ENCODE peak calls at places on chromosomes 7 and 10, in six cellular contexts. F is right cardiac atrium, V is pancreas, D is HCT116, C is thyroid gland, G is colonic mucosa. L is an unnamed sample.

GRCh38 chr7:42726066-42726785 is 185.6 kb downstream of the C7orf25 start:
- DNase-seq in G (no peak), D (no peak), C (no peak), F (no peak), V (no peak), L (no peak)

GRCh38 chr7:44395067-44395466 is 69.7 kb upstream of the CAMK2B start:
- DNase-seq in F (no peak), G (no peak), C (no peak), D (no peak), V (no peak), L (no peak)

GRCh38 chr7:22700559-22701002 is 26.4 kb upstream of the IL6 start:
- DNase-seq in D (no peak), F (no peak), C (no peak), V (no peak), G (no peak), L (no peak)

GRCh38 chr7:116524609-116525297 is at the start of gene CAV1:
- DNase-seq in D (peak), F (peak), C (peak), G (peak), V (peak), L (peak)

GRCh38 chr10:25808372-25808771 is 125.7 kb upstream of the MYO3A start:
- DNase-seq in D (no peak), F (no peak), V (no peak), C (no peak), G (no peak), L (peak)

GRCh38 chr7:22185559-22185958 is 171.4 kb downstream of the RAPGEF5 start:
- DNase-seq in D (no peak), C (no peak), V (no peak), F (no peak), G (no peak), L (no peak)

GRCh38 chr7:116706668-116707126 is 34.7 kb downstream of the MET start:
- DNase-seq in D (peak), G (peak), C (peak), V (no peak), F (no peak), L (no peak)

GRCh38 chr7:71419546-71420337 is 287.8 kb downstream of the GALNT17 start:
- DNase-seq in F (no peak), V (no peak), D (no peak), C (no peak), G (no peak), L (no peak)

GRCh38 chr10:48235501-48235900 is 39.0 kb downstream of the FRMPD2 start:
- DNase-seq in F (no peak), C (no peak), D (no peak), V (no peak), G (no peak), L (no peak)
- H3K27ac ChIP-seq in F (no peak), C (no peak), D (no peak), V (no peak), G (no peak), L (no peak)

GRCh38 chr10:46096909-46097575 is 51.0 kb upstream of the MSMB start:
- DNase-seq in G (no peak), D (no peak), C (no peak), F (no peak), V (no peak), L (no peak)
- H3K27ac ChIP-seq in G (no peak), D (no peak), C (no peak), F (no peak), V (no peak), L (no peak)

GRCh38 chr7:231858-232246 is 39.5 kb downstream of the FAM20C start:
- DNase-seq in F (no peak), D (no peak), C (no peak), G (no peak), V (no peak), L (no peak)

GRCh38 chr7:232571-233455 is 40.4 kb downstream of the FAM20C start:
- DNase-seq in G (no peak), C (peak), V (no peak), D (no peak), F (peak), L (no peak)

GRCh38 chr7:234712-235553 is 42.6 kb downstream of the FAM20C start:
- DNase-seq in D (no peak), C (peak), G (peak), V (peak), F (peak), L (no peak)

GRCh38 chr7:234041-234711 is 41.8 kb downstream of the FAM20C start:
- DNase-seq in D (no peak), F (peak), V (no peak), G (peak), C (no peak), L (no peak)

GRCh38 chr7:233456-234035 is 41.2 kb downstream of the FAM20C start:
- DNase-seq in F (peak), G (no peak), D (no peak), C (no peak), V (no peak), L (no peak)
- H3K27ac ChIP-seq in F (peak), G (peak), D (no peak), C (peak), V (no peak), L (peak)

GRCh38 chr7:27198871-27199801 is 755 bp downstream of the HOXA13 start:
- DNase-seq in G (peak), V (no peak), F (no peak), C (no peak), D (no peak), L (no peak)
- H3K27ac ChIP-seq in G (peak), V (no peak), F (no peak), C (no peak), D (peak), L (no peak)

DNA sequence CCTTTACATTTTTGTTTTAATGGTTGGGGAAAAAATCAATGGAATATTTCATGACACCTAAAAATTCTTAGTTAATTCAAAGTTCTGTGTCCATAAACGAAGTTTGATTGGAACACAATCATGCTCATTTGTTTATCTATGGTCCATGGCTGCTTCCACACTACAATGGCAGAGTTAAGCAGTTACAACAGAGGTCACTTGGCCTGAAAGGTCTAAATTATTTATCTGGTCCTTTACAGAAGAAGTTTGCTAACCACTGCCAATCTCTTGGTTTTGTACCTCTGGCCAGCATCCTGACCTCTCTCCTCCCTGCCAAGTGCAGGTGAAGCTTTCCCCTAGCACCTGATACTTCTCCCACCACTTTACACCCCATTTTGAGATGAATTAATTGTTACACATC is 61.5 kb downstream of the SRPK2 start:
- DNase-seq in G (no peak), V (no peak), C (no peak), D (no peak), F (no peak), L (no peak)
- H3K27ac ChIP-seq in G (no peak), V (no peak), C (no peak), D (no peak), F (no peak), L (no peak)

DNA sequence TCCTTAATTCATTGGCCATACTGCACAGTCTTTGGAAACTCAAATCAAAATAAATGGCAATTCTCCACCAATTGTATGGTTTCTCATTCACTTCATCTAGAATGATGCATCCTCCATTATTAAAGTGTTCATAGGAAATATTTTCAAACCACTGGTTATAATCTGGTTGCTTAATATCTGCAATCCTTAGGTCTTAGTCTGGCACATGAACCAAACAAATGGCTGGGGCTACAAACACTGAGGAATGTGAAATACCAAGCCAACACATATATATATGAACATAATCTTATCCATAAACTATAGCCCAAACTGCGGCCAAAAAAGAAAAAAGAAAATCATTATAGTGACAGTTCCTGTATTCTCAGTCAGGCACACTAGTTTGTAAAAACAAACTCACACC is 5.7 kb upstream of the MSS51 start:
- DNase-seq in F (no peak), C (no peak), V (no peak), G (no peak), D (no peak), L (no peak)
- H3K27ac ChIP-seq in F (no peak), C (no peak), V (no peak), G (no peak), D (no peak), L (no peak)

GRCh38 chr10:106997721-106998120 is 166.8 kb downstream of the SORCS1 start:
- DNase-seq in V (no peak), F (peak), D (no peak), C (no peak), G (no peak), L (no peak)
- H3K27ac ChIP-seq in V (no peak), F (no peak), D (no peak), C (no peak), G (no peak), L (no peak)